ENCODE peak calls at places on chromosomes 13 and 19, in nine cellular contexts. O is endodermal cell, F is stomach, I is gastrocnemius medialis, A is body of pancreas, C is progenitor cell of endocrine pancreas, D is adrenal gland, U is uterus, P is mesothelial cell of epicardium. W is an unnamed sample.

GRCh38 chr13:44198826-44199225 is 174.8 kb upstream of the SERP2 start:
- DNase-seq in I (no peak), O (no peak), C (no peak), F (no peak), U (no peak), A (no peak), D (no peak), P (no peak), W (no peak)

GRCh38 chr13:77751513-77752456 is 54.3 kb downstream of the SLAIN1 start:
- DNase-seq in O (peak), P (no peak), U (peak), C (no peak), I (no peak), D (peak), A (peak), F (no peak), W (no peak)

GRCh38 chr19:5963855-5964254 is 14.1 kb downstream of the RANBP3 start:
- DNase-seq in O (no peak), A (no peak), P (no peak), I (no peak), C (no peak), U (no peak), D (no peak), F (no peak), W (no peak)

GRCh38 chr19:38247126-38247525 is 9.0 kb downstream of the PPP1R14A start:
- DNase-seq in C (no peak), P (no peak), F (no peak), D (no peak), U (no peak), I (no peak), O (no peak), A (no peak), W (no peak)

GRCh38 chr13:112747256-112747655 is 57.4 kb downstream of the ATP11A start:
- DNase-seq in I (no peak), A (no peak), P (no peak), F (no peak), O (no peak), C (no peak), U (no peak), D (no peak), W (no peak)

GRCh38 chr19:42540071-42540553 is 11.8 kb upstream of the CEACAM1 start:
- DNase-seq in D (peak), C (no peak), P (no peak), U (no peak), F (peak), I (no peak), O (peak), A (no peak), W (no peak)

GRCh38 chr13:85529216-85529590 is 270.0 kb downstream of the SLITRK6 start:
- DNase-seq in D (no peak), F (no peak), C (no peak), P (no peak), A (no peak), U (no peak), I (no peak), O (no peak), W (no peak)

GRCh38 chr13:48750588-48751383 is 97.1 kb downstream of the CYSLTR2 start:
- DNase-seq in I (peak), O (no peak), C (no peak), U (peak), P (no peak), D (peak), A (no peak), F (no peak), W (no peak)

GRCh38 chr19:38806371-38806770 is 6.4 kb downstream of the LGALS4 start:
- DNase-seq in I (no peak), P (no peak), O (no peak), F (no peak), D (no peak), C (no peak), A (no peak), U (no peak), W (no peak)

GRCh38 chr13:43346427-43346826 is 323.0 kb downstream of the DNAJC15 start:
- DNase-seq in A (no peak), U (no peak), F (no peak), I (no peak), D (no peak), C (no peak), P (no peak), O (no peak), W (no peak)

GRCh38 chr19:1851581-1852293 is 3.5 kb upstream of the REXO1 start:
- DNase-seq in I (no peak), A (no peak), O (no peak), F (no peak), U (no peak), C (no peak), D (no peak), P (no peak), W (peak)

GRCh38 chr19:30219682-30220081 is 152.5 kb upstream of the ZNF536 start:
- DNase-seq in A (no peak), F (no peak), I (no peak), D (no peak), C (no peak), P (no peak), U (no peak), O (peak), W (no peak)

GRCh38 chr19:33830264-33830663 is 33.6 kb downstream of the KCTD15 start:
- DNase-seq in D (no peak), U (no peak), A (no peak), O (no peak), P (no peak), F (no peak), I (no peak), C (no peak), W (no peak)

GRCh38 chr13:95704510-95704909 is 27.6 kb downstream of the DNAJC3 start:
- DNase-seq in C (no peak), A (peak), U (no peak), F (no peak), D (no peak), I (no peak), O (no peak), P (no peak), W (no peak)

GRCh38 chr19:29811125-29812079 is at the start of gene CCNE1:
- DNase-seq in F (peak), U (peak), C (peak), O (peak), I (peak), P (peak), A (peak), D (peak), W (peak)

GRCh38 chr19:5705552-5705951 is 14.4 kb downstream of the LONP1 start:
- DNase-seq in F (no peak), U (no peak), I (no peak), O (no peak), A (no peak), D (peak), P (no peak), C (no peak), W (no peak)

GRCh38 chr19:55165952-55166529 is 372 bp downstream of the DNAAF3 start:
- DNase-seq in U (peak), O (peak), C (peak), D (peak), I (peak), F (peak), P (no peak), A (peak), W (no peak)

GRCh38 chr19:19538767-19539166 is 702 bp downstream of the CILP2 start:
- DNase-seq in U (no peak), D (no peak), A (no peak), F (no peak), O (peak), I (no peak), C (no peak), P (no peak), W (no peak)

GRCh38 chr19:19341026-19341425 is 20.4 kb downstream of the MAU2 start:
- DNase-seq in P (no peak), U (no peak), F (no peak), I (no peak), D (no peak), C (no peak), O (no peak), A (no peak), W (no peak)

GRCh38 chr13:29511439-29511814 is 84.1 kb downstream of the SLC7A1 start:
- DNase-seq in A (no peak), U (no peak), F (no peak), I (no peak), P (no peak), C (no peak), O (no peak), D (no peak), W (no peak)

GRCh38 chr19:41646589-41647204 is 19.8 kb upstream of the CEACAM4 start:
- DNase-seq in P (no peak), U (no peak), A (peak), I (no peak), D (peak), C (no peak), F (no peak), O (peak), W (no peak)

GRCh38 chr19:45528744-45529453 is 21.6 kb downstream of the VASP start:
- DNase-seq in D (peak), A (peak), F (peak), U (no peak), I (no peak), P (no peak), O (peak), C (peak), W (no peak)

GRCh38 chr13:33169273-33169980 is 116.1 kb downstream of the STARD13 start:
- DNase-seq in O (no peak), C (no peak), I (no peak), F (no peak), U (no peak), D (no peak), A (no peak), P (no peak), W (no peak)

GRCh38 chr13:59946924-59947323 is 216.8 kb downstream of the DIAPH3 start:
- DNase-seq in I (no peak), O (no peak), F (no peak), D (no peak), P (no peak), C (no peak), A (no peak), U (no peak), W (no peak)

GRCh38 chr13:75194717-75195116 is 287.3 kb downstream of the TBC1D4 start:
- DNase-seq in F (no peak), C (no peak), I (no peak), P (no peak), A (no peak), U (no peak), D (no peak), O (no peak), W (no peak)

GRCh38 chr13:75195479-75196111 is 286.4 kb downstream of the TBC1D4 start:
- DNase-seq in F (no peak), I (no peak), U (no peak), O (peak), A (no peak), D (no peak), P (no peak), C (no peak), W (no peak)

GRCh38 chr13:75197803-75198202 is 284.2 kb downstream of the TBC1D4 start:
- DNase-seq in I (no peak), D (no peak), P (no peak), U (no peak), O (no peak), F (no peak), C (no peak), A (no peak), W (no peak)

DNA sequence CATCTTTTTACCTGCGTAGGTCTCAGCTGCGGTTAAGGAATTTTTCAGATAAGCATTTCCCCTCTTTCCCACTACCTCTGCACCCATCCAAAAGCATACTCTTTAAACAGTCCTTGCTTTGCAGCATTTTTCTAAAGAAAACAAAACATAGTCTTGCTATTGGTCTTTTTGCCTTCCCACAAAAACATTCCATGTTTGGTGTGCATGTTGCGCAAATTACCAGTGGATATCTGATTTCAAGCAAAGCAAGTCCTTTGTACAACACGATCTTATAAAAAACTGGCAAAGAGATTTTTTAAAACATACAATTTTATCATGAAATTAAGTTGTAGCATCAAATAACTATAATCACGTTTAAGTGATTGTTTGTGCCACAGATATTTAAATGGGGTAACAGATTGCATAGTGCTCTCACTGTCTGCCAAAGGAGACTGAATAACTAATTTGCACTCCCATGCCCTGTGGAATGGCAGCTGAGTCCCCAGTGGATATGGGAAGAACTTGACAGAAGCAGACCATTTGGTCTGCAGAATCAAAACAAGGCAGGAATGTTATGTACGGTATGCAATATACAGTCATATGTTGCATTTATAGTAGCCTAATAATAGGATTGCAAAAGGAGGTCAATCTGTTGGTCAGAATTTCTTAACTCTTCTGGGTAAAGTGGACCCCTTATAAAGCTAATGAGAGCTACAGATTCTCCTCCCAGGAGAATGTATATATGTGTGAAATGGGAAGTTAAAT is 285.7 kb downstream of the TBC1D4 start:
- DNase-seq in D (no peak), I (no peak), A (no peak), C (no peak), F (no peak), P (no peak), O (no peak), U (no peak), W (no peak)
- TF ChIP-seq CTCF in D (no peak), I (no peak), A (no peak), C (no peak), F (no peak), P (no peak), O (no peak), U (no peak), W (no peak)

GRCh38 chr19:53537523-53538377 is at the start of gene ZNF331:
- DNase-seq in A (peak), C (peak), F (peak), U (peak), P (peak), O (peak), I (peak), D (peak), W (peak)
- TF ChIP-seq CTCF in A (peak), C (no peak), F (no peak), U (no peak), P (no peak), O (peak), I (peak), D (peak), W (no peak)

GRCh38 chr19:56348289-56348877 is 33.7 kb upstream of the ZSCAN5A start:
- DNase-seq in U (no peak), D (no peak), P (no peak), F (no peak), C (no peak), A (no peak), O (peak), I (no peak), W (no peak)
- TF ChIP-seq CTCF in U (no peak), D (no peak), P (no peak), F (no peak), C (peak), A (no peak), O (peak), I (no peak), W (no peak)

DNA sequence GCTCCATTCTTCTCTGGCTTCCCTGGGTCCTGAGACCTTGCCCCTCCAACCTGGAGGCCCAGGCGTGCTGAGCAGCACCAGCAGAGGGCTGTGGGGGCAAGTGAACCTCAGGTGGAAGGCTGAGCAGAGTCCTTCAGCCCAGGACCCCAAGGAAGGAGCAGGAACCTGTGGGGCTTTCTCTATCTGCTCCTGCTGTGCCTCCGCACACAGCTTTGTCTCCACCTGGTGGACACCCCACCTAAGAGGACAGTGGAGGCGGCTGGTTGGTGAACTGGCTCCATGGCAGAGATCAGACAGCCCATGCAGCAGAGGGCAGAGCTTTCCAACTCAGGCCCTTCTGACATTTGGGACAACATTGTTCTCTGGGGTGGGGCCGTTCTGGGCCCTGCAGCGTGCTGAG is 19.7 kb downstream of the ZFR2 start:
- DNase-seq in P (no peak), I (no peak), O (peak), A (no peak), D (no peak), C (no peak), F (peak), U (no peak), W (no peak)
- TF ChIP-seq CTCF in P (no peak), I (no peak), O (peak), A (no peak), D (no peak), C (peak), F (no peak), U (no peak), W (no peak)

GRCh38 chr19:34838248-34838647 is 65.2 kb upstream of the ZNF599 start:
- DNase-seq in D (no peak), I (no peak), F (peak), C (no peak), P (no peak), U (no peak), O (no peak), A (no peak), W (no peak)
- TF ChIP-seq CTCF in D (no peak), I (no peak), F (no peak), C (no peak), P (no peak), U (no peak), O (no peak), A (no peak), W (no peak)

DNA sequence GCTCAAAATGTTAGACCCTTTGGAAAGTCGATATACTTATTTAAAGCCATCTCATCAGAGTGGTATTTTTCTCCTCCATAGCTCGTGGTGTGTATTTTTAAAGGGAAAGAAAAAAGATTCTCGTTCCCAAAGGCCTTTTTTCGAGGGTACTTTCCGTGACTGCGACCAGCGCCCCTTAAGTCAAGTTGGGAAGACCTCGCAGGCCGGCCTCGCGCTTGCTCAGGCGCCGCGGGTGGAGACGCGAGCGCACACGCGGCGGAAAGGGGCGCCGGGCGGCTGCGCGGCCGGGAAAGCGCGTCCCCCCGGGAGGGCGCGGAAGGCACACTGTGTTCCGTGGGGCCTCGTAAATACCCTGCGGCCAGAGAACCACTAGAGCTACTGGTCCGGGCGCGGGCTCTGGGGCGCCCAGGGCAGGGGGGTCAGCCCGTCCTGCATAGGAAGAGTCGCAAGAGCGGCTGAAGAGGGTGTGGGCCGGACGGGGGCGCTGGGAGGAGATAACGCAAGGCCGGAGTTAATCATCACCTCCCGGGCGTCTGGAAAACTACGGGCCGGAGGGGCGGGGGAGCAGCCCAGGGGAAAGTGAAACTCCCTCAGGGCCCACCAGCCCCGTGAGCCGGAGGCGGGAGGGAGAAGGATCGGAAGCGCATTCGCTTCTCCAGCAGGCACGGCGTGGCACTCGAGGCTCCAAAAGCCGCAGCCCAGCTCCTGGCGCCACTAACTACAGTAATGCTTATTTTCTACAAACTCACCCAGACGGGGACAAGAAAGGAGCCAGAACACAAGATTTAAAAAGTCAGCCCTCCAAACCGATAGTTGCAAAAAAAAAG is 1.2 kb upstream of the WBP4 start:
- DNase-seq in D (peak), A (peak), U (peak), O (peak), I (peak), C (peak), F (peak), P (peak), W (peak)
- TF ChIP-seq CTCF in D (no peak), A (peak), U (peak), O (peak), I (no peak), C (peak), F (no peak), P (no peak), W (no peak)

DNA sequence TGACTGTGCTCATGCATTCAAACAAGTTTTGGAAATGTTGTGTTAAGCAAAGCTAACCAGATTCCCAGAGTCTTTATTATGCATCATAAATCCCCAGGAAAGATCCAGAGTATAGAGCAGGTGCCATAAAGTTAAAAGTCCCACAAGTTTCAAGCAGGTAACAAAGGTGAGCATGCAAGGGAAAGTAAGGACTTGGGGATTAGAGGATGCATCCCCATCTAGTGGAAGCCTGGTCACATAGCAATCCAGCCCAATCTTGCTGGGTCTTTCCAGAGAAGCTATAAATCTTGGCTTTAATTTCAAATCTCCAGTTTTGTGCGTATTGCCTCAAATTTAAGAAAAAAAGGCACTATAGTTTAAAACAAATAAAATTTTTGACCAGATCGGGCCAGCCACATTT is 72.7 kb downstream of the ZNF254 start:
- DNase-seq in O (peak), F (no peak), U (no peak), A (no peak), I (no peak), C (no peak), P (no peak), D (no peak), W (no peak)
- TF ChIP-seq CTCF in O (peak), F (no peak), U (no peak), A (no peak), I (no peak), C (no peak), P (no peak), D (no peak), W (no peak)

W was measured in activated B cell treated with CpG ODN at 0.5 μM for 24 hours.